ENCODE peak calls at places on chromosomes 5 and 9, in seven cellular contexts. M, W, B, G, Q, J and O are unnamed samples.

GRCh38 chr5:133245191-133246052 is 193.6 kb downstream of the HSPA4 start:
- DNase-seq in G (no peak), B (no peak), W (peak; percentile 79), Q (no peak), M (peak; percentile 95), J (no peak), O (no peak)

GRCh38 chr9:13758876-13759275 is 479.4 kb upstream of the MPDZ start:
- DNase-seq in M (no peak), B (no peak), W (peak; percentile 1), Q (no peak), G (peak; percentile 16), J (no peak), O (no peak)

GRCh38 chr5:4880304-4880741 is 259.8 kb upstream of the ADAMTS16 start:
- DNase-seq in W (no peak), G (no peak), M (no peak), J (no peak), Q (peak; percentile 15), B (no peak), O (no peak)

GRCh38 chr9:84668204-84669007 is 1.1 kb upstream of the NTRK2 start:
- DNase-seq in J (peak; percentile 79), W (peak; percentile 60), B (no peak), Q (peak; percentile 40), M (peak; percentile 72), G (peak; percentile 51), O (peak; percentile 74)

GRCh38 chr9:130746434-130747212 is 53.0 kb downstream of the EXOSC2 start:
- DNase-seq in W (peak; percentile 39), M (no peak), Q (no peak), B (no peak), G (no peak), J (no peak), O (no peak)

GRCh38 chr9:130414910-130415746 is 29.6 kb upstream of the ASS1 start:
- DNase-seq in B (no peak), J (no peak), Q (no peak), W (no peak), G (no peak), M (no peak), O (no peak)

GRCh38 chr9:37121881-37122280 is 1.5 kb downstream of the ZCCHC7 start:
- DNase-seq in M (no peak), W (no peak), J (no peak), G (no peak), B (no peak), Q (no peak), O (no peak)

GRCh38 chr5:173495225-173495904 is 121.1 kb downstream of the BOD1 start:
- DNase-seq in Q (peak; percentile 41), G (no peak), J (no peak), M (no peak), W (peak; percentile 69), B (no peak), O (no peak)

GRCh38 chr9:21060919-21061561 is 16.7 kb downstream of the IFNB1 start:
- DNase-seq in Q (no peak), B (no peak), G (no peak), W (peak; percentile 12), J (no peak), M (no peak), O (no peak)

GRCh38 chr9:36149197-36149596 is 12.7 kb downstream of the GLIPR2 start:
- DNase-seq in J (no peak), G (no peak), M (no peak), Q (peak; percentile 28), B (peak; percentile 49), W (peak; percentile 79), O (no peak)

GRCh38 chr5:64759960-64760695 is 8.4 kb downstream of the SREK1IP1 start:
- DNase-seq in M (no peak), J (no peak), B (no peak), Q (no peak), G (no peak), W (peak; percentile 4), O (no peak)

GRCh38 chr5:110536120-110537115 is 190.1 kb downstream of the TMEM232 start:
- DNase-seq in G (no peak), J (peak; percentile 5), M (no peak), W (peak; percentile 8), Q (no peak), B (no peak), O (no peak)

GRCh38 chr5:33701251-33701650 is 190.5 kb downstream of the ADAMTS12 start:
- DNase-seq in W (no peak), Q (no peak), M (no peak), B (no peak), J (no peak), G (no peak), O (no peak)

GRCh38 chr5:2212481-2212880 is 329.8 kb upstream of the IRX4 start:
- DNase-seq in G (no peak), M (no peak), J (no peak), B (no peak), W (no peak), Q (no peak), O (no peak)

GRCh38 chr9:117084221-117084620 is 330.6 kb downstream of the ASTN2 start:
- DNase-seq in G (no peak), J (no peak), B (no peak), Q (no peak), M (no peak), W (no peak), O (no peak)

GRCh38 chr9:33731625-33732024 is 63.7 kb upstream of the PRSS3 start:
- DNase-seq in J (no peak), G (no peak), Q (no peak), B (no peak), W (no peak), M (no peak), O (no peak)

GRCh38 chr5:141680751-141681201 is 1.3 kb downstream of the ARAP3 start:
- DNase-seq in M (no peak), B (peak; percentile 51), J (no peak), G (peak; percentile 87), Q (no peak), W (peak; percentile 74), O (no peak)

GRCh38 chr9:122131401-122131921 is 28.1 kb downstream of the NDUFA8 start:
- DNase-seq in G (peak; percentile 51), M (no peak), W (no peak), B (no peak), J (no peak), Q (no peak), O (peak; percentile 67)

GRCh38 chr5:122313001-122313402 is 965 bp downstream of the SNCAIP start:
- DNase-seq in M (no peak), G (peak; percentile 7), J (peak; percentile 7), W (peak; percentile 54), Q (peak; percentile 20), B (peak; percentile 34), O (peak; percentile 10)

GRCh38 chr9:78358329-78359051 is 61.6 kb downstream of the PSAT1 start:
- DNase-seq in B (no peak), J (no peak), M (no peak), Q (no peak), G (no peak), W (no peak), O (no peak)
- H3K27ac ChIP-seq in B (no peak overlapping the region), J (no peak overlapping the region), M (no peak overlapping the region), Q (no peak overlapping the region), G (no peak overlapping the region), W (no peak overlapping the region), O (no peak overlapping the region)

GRCh38 chr9:82467478-82467877 is 478.9 kb downstream of the SPATA31D1 start:
- DNase-seq in B (no peak), G (no peak), W (no peak), Q (no peak), J (no peak), M (no peak), O (no peak)

GRCh38 chr9:82466616-82467251 is 478.2 kb downstream of the SPATA31D1 start:
- DNase-seq in Q (no peak), B (no peak), J (peak; percentile 16), M (peak; percentile 22), G (peak; percentile 19), W (peak; percentile 21), O (no peak)
- TF ChIP-seq CTCF in Q (no peak), B (no peak), J (no peak), M (no peak), G (no peak), W (peak; percentile 29), O (no peak)

GRCh38 chr9:97806721-97807120 is 46.3 kb upstream of the FOXE1 start:
- DNase-seq in M (no peak), G (no peak), J (no peak), W (no peak), Q (no peak), B (no peak), O (no peak)

GRCh38 chr9:97801180-97801579 is 51.8 kb upstream of the FOXE1 start:
- DNase-seq in G (no peak), Q (no peak), M (no peak), B (no peak), J (no peak), W (no peak), O (no peak)

GRCh38 chr9:97802276-97802675 is 50.8 kb upstream of the FOXE1 start:
- DNase-seq in Q (no peak), G (no peak), B (no peak), J (no peak), W (peak; percentile 29), M (peak; percentile 54), O (no peak)

GRCh38 chr9:97803167-97804058 is 49.6 kb upstream of the FOXE1 start:
- DNase-seq in M (peak; percentile 79), G (peak; percentile 26), B (peak; percentile 20), J (peak; percentile 94), Q (peak; percentile 13), W (peak; percentile 69), O (peak; percentile 75)

GRCh38 chr9:97804059-97804365 is 49.0 kb upstream of the FOXE1 start:
- DNase-seq in M (no peak), W (no peak), Q (no peak), B (no peak), G (no peak), J (no peak), O (no peak)
- H3K4me3 ChIP-seq in M (peak overlapping the region; percentile 79), W (peak overlapping the region; percentile 46), Q (no peak overlapping the region), B (no peak overlapping the region), G (no peak overlapping the region), J (no peak overlapping the region), O (peak overlapping the region; percentile 50)

GRCh38 chr5:130885718-130886117 is 279.3 kb downstream of the HINT1 start:
- DNase-seq in B (no peak), W (no peak), Q (no peak), G (no peak), J (no peak), M (no peak), O (no peak)
- H3K27ac ChIP-seq in B (no peak overlapping the region), W (no peak overlapping the region), Q (no peak overlapping the region), G (no peak overlapping the region), J (no peak overlapping the region), M (no peak overlapping the region), O (no peak overlapping the region)